ENCODE peak calls at places on chromosomes 13 and 19, in seven cellular contexts. One of them, this sample, is unnamed.

GRCh38 chr19:2478324-2478755 is 2.4 kb downstream of the GADD45B start:
- DNase-seq in IMR-90: peak; percentile 64
- DNase-seq in neuronal stem cell: no peak
- DNase-seq in heart left ventricle: peak; percentile 73
- DNase-seq in psoas muscle: peak; percentile 77
- DNase-seq in right lobe of liver: peak; percentile 89
- DNase-seq in Peyer's patch: peak; percentile 76
- DNase-seq in this sample: peak; percentile 73

GRCh38 chr19:42273407-42274064 is 4.5 kb downstream of the CIC start:
- DNase-seq in IMR-90: no peak
- DNase-seq in neuronal stem cell: no peak
- DNase-seq in heart left ventricle: no peak
- DNase-seq in psoas muscle: no peak
- DNase-seq in right lobe of liver: no peak
- DNase-seq in Peyer's patch: peak; percentile 34
- DNase-seq in this sample: no peak

GRCh38 chr19:14758816-14759215 is 19.5 kb downstream of the ADGRE2 start:
- DNase-seq in IMR-90: no peak
- DNase-seq in neuronal stem cell: no peak
- DNase-seq in heart left ventricle: no peak
- DNase-seq in psoas muscle: no peak
- DNase-seq in right lobe of liver: peak; percentile 11
- DNase-seq in Peyer's patch: no peak
- DNase-seq in this sample: no peak

GRCh38 chr19:42349378-42350107 is 24.1 kb downstream of the MEGF8 start:
- DNase-seq in IMR-90: no peak
- DNase-seq in neuronal stem cell: no peak
- DNase-seq in heart left ventricle: peak; percentile 57
- DNase-seq in psoas muscle: no peak
- DNase-seq in right lobe of liver: no peak
- DNase-seq in Peyer's patch: no peak
- DNase-seq in this sample: no peak

GRCh38 chr19:24140099-24140498 is 53.1 kb downstream of the ZNF254 start:
- DNase-seq in IMR-90: peak; percentile 96
- DNase-seq in neuronal stem cell: no peak
- DNase-seq in heart left ventricle: no peak
- DNase-seq in psoas muscle: no peak
- DNase-seq in right lobe of liver: no peak
- DNase-seq in Peyer's patch: no peak
- DNase-seq in this sample: no peak

GRCh38 chr13:48233886-48234488 is 981 bp downstream of the ITM2B start:
- DNase-seq in IMR-90: peak; percentile 61
- DNase-seq in neuronal stem cell: no peak
- DNase-seq in heart left ventricle: no peak
- DNase-seq in psoas muscle: no peak
- DNase-seq in right lobe of liver: no peak
- DNase-seq in Peyer's patch: no peak
- DNase-seq in this sample: no peak

GRCh38 chr13:70568571-70568970 is 460.3 kb upstream of the KLHL1 start:
- DNase-seq in IMR-90: peak; percentile 26
- DNase-seq in neuronal stem cell: peak; percentile 20
- DNase-seq in heart left ventricle: no peak
- DNase-seq in psoas muscle: no peak
- DNase-seq in right lobe of liver: no peak
- DNase-seq in Peyer's patch: no peak
- DNase-seq in this sample: no peak

GRCh38 chr19:1019980-1020867 is 699 bp downstream of the TMEM259 start:
- DNase-seq in IMR-90: no peak
- DNase-seq in neuronal stem cell: no peak
- DNase-seq in heart left ventricle: peak; percentile 79
- DNase-seq in psoas muscle: no peak
- DNase-seq in right lobe of liver: peak; percentile 82
- DNase-seq in Peyer's patch: peak; percentile 64
- DNase-seq in this sample: no peak

GRCh38 chr19:16062789-16063188 is 13.5 kb upstream of the TPM4 start:
- DNase-seq in IMR-90: no peak
- DNase-seq in neuronal stem cell: no peak
- DNase-seq in heart left ventricle: peak; percentile 75
- DNase-seq in psoas muscle: peak; percentile 39
- DNase-seq in right lobe of liver: no peak
- DNase-seq in Peyer's patch: peak; percentile 76
- DNase-seq in this sample: no peak

GRCh38 chr13:98564204-98564603 is 12.7 kb downstream of the STK24 start:
- DNase-seq in IMR-90: no peak
- DNase-seq in neuronal stem cell: no peak
- DNase-seq in heart left ventricle: no peak
- DNase-seq in psoas muscle: no peak
- DNase-seq in right lobe of liver: no peak
- DNase-seq in Peyer's patch: no peak
- DNase-seq in this sample: no peak

GRCh38 chr19:16091546-16092475 is 15.5 kb downstream of the TPM4 start:
- DNase-seq in IMR-90: no peak
- DNase-seq in neuronal stem cell: no peak
- DNase-seq in heart left ventricle: no peak
- DNase-seq in psoas muscle: no peak
- DNase-seq in right lobe of liver: no peak
- DNase-seq in Peyer's patch: no peak
- DNase-seq in this sample: no peak

GRCh38 chr13:46392967-46393366 is 5.9 kb upstream of the RUBCNL start:
- DNase-seq in IMR-90: no peak
- DNase-seq in neuronal stem cell: no peak
- DNase-seq in heart left ventricle: no peak
- DNase-seq in psoas muscle: no peak
- DNase-seq in right lobe of liver: no peak
- DNase-seq in Peyer's patch: no peak
- DNase-seq in this sample: no peak

GRCh38 chr19:40413291-40413994 is at the start of gene PRX:
- DNase-seq in IMR-90: no peak
- DNase-seq in neuronal stem cell: no peak
- DNase-seq in heart left ventricle: no peak
- DNase-seq in psoas muscle: no peak
- DNase-seq in right lobe of liver: no peak
- DNase-seq in Peyer's patch: no peak
- DNase-seq in this sample: no peak

GRCh38 chr13:99339736-99340392 is 32.7 kb upstream of the GPR183 start:
- DNase-seq in IMR-90: peak; percentile 72
- DNase-seq in neuronal stem cell: no peak
- DNase-seq in heart left ventricle: no peak
- DNase-seq in psoas muscle: no peak
- DNase-seq in right lobe of liver: no peak
- DNase-seq in Peyer's patch: no peak
- DNase-seq in this sample: no peak

GRCh38 chr19:12521996-12522395 is 29.3 kb downstream of the ZNF564 start:
- DNase-seq in IMR-90: no peak
- DNase-seq in neuronal stem cell: no peak
- DNase-seq in heart left ventricle: no peak
- DNase-seq in psoas muscle: no peak
- DNase-seq in right lobe of liver: no peak
- DNase-seq in Peyer's patch: no peak
- DNase-seq in this sample: no peak

GRCh38 chr13:90622547-90622946 is 724.9 kb upstream of the MIR17HG start:
- DNase-seq in IMR-90: no peak
- DNase-seq in neuronal stem cell: no peak
- DNase-seq in heart left ventricle: no peak
- DNase-seq in psoas muscle: no peak
- DNase-seq in right lobe of liver: no peak
- DNase-seq in Peyer's patch: no peak
- DNase-seq in this sample: no peak

GRCh38 chr19:2235396-2236284 is 489 bp downstream of the PLEKHJ1 start:
- DNase-seq in IMR-90: no peak
- DNase-seq in neuronal stem cell: no peak
- DNase-seq in heart left ventricle: no peak
- DNase-seq in psoas muscle: no peak
- DNase-seq in right lobe of liver: no peak
- DNase-seq in Peyer's patch: peak; percentile 92
- DNase-seq in this sample: peak; percentile 62

GRCh38 chr19:11176466-11177193 is 20.7 kb downstream of the KANK2 start:
- DNase-seq in IMR-90: no peak
- DNase-seq in neuronal stem cell: no peak
- DNase-seq in heart left ventricle: no peak
- DNase-seq in psoas muscle: no peak
- DNase-seq in right lobe of liver: no peak
- DNase-seq in Peyer's patch: no peak
- DNase-seq in this sample: no peak

GRCh38 chr13:85536706-85537105 is 262.5 kb downstream of the SLITRK6 start:
- DNase-seq in IMR-90: peak; percentile 64
- DNase-seq in neuronal stem cell: no peak
- DNase-seq in heart left ventricle: no peak
- DNase-seq in psoas muscle: no peak
- DNase-seq in right lobe of liver: no peak
- DNase-seq in Peyer's patch: no peak
- DNase-seq in this sample: no peak

GRCh38 chr13:19618925-19619324 is 14.5 kb upstream of the MPHOSPH8 start:
- DNase-seq in IMR-90: peak; percentile 37
- DNase-seq in neuronal stem cell: no peak
- DNase-seq in heart left ventricle: no peak
- DNase-seq in psoas muscle: no peak
- DNase-seq in right lobe of liver: peak; percentile 71
- DNase-seq in Peyer's patch: no peak
- DNase-seq in this sample: no peak

GRCh38 chr13:91014696-91015095 is 332.8 kb upstream of the MIR17HG start:
- DNase-seq in IMR-90: no peak
- DNase-seq in neuronal stem cell: no peak
- DNase-seq in heart left ventricle: no peak
- DNase-seq in psoas muscle: no peak
- DNase-seq in right lobe of liver: no peak
- DNase-seq in Peyer's patch: no peak
- DNase-seq in this sample: no peak

GRCh38 chr13:38914070-38914469 is 76.6 kb downstream of the STOML3 start:
- DNase-seq in IMR-90: no peak
- DNase-seq in neuronal stem cell: no peak
- DNase-seq in heart left ventricle: no peak
- DNase-seq in psoas muscle: no peak
- DNase-seq in right lobe of liver: no peak
- DNase-seq in Peyer's patch: no peak
- DNase-seq in this sample: no peak

GRCh38 chr19:49431330-49431749 is 6.2 kb downstream of the GFY start:
- DNase-seq in IMR-90: no peak
- DNase-seq in neuronal stem cell: no peak
- DNase-seq in heart left ventricle: no peak
- DNase-seq in psoas muscle: no peak
- DNase-seq in right lobe of liver: no peak
- DNase-seq in Peyer's patch: no peak
- DNase-seq in this sample: no peak

GRCh38 chr13:76043882-76044281 is 407.8 kb downstream of the LMO7 start:
- DNase-seq in IMR-90: no peak
- DNase-seq in neuronal stem cell: peak; percentile 14
- DNase-seq in heart left ventricle: no peak
- DNase-seq in psoas muscle: no peak
- DNase-seq in right lobe of liver: no peak
- DNase-seq in Peyer's patch: no peak
- DNase-seq in this sample: no peak

DNA sequence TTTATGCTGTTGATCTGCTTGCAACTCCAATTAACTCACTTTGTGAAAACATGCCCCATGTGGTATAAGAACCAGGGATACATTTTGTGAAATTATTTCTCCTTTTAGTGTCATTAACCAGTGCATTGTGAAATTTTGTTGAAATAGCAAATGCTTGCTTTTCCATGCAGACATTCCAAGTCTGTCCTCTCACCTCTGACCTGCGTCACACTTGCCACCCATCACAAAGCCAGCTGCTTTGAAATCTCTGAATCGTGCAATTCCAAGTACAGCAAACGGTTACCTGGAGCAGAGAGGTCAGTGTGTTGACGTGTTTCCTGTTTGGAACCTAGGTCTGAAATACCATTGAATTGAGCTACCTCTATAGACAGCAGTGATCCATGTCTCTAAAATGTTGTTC is 4.9 kb upstream of the SLC25A15 start:
- DNase-seq in IMR-90: no peak
- DNase-seq in neuronal stem cell: no peak
- DNase-seq in heart left ventricle: no peak
- DNase-seq in psoas muscle: no peak
- DNase-seq in right lobe of liver: peak; percentile 80
- DNase-seq in Peyer's patch: no peak
- DNase-seq in this sample: no peak
- H3K4me3 ChIP-seq in IMR-90: no peak overlapping the region
- H3K4me3 ChIP-seq in neuronal stem cell: no peak overlapping the region
- H3K4me3 ChIP-seq in heart left ventricle: no peak overlapping the region
- H3K4me3 ChIP-seq in psoas muscle: no peak overlapping the region
- H3K4me3 ChIP-seq in right lobe of liver: no peak overlapping the region
- H3K4me3 ChIP-seq in Peyer's patch: no peak overlapping the region
- H3K4me3 ChIP-seq in this sample: no peak overlapping the region

GRCh38 chr13:93819331-93819730 is 592.7 kb downstream of the GPC6 start:
- DNase-seq in IMR-90: no peak
- DNase-seq in neuronal stem cell: no peak
- DNase-seq in heart left ventricle: no peak
- DNase-seq in psoas muscle: no peak
- DNase-seq in right lobe of liver: no peak
- DNase-seq in Peyer's patch: no peak
- DNase-seq in this sample: no peak
- H3K4me1 ChIP-seq in IMR-90: no peaks in the 10 kb centered on the region
- H3K4me1 ChIP-seq in neuronal stem cell: no peaks in the 10 kb centered on the region
- H3K4me1 ChIP-seq in heart left ventricle: no peaks in the 10 kb centered on the region
- H3K4me1 ChIP-seq in psoas muscle: no peaks in the 10 kb centered on the region
- H3K4me1 ChIP-seq in right lobe of liver: no peaks in the 10 kb centered on the region
- H3K4me1 ChIP-seq in Peyer's patch: no peaks in the 10 kb centered on the region
- H3K4me1 ChIP-seq in this sample: no peaks in the 10 kb centered on the region

GRCh38 chr13:113724016-113724758 is 34.8 kb upstream of the TMEM255B start:
- DNase-seq in IMR-90: no peak
- DNase-seq in neuronal stem cell: no peak
- DNase-seq in heart left ventricle: peak; percentile 57
- DNase-seq in psoas muscle: no peak
- DNase-seq in right lobe of liver: peak; percentile 50
- DNase-seq in Peyer's patch: no peak
- DNase-seq in this sample: no peak
- H3K4me3 ChIP-seq in IMR-90: no peak overlapping the region
- H3K4me3 ChIP-seq in neuronal stem cell: peak overlapping the region; percentile 52
- H3K4me3 ChIP-seq in heart left ventricle: no peak overlapping the region
- H3K4me3 ChIP-seq in psoas muscle: peak overlapping the region; percentile 67
- H3K4me3 ChIP-seq in right lobe of liver: no peak overlapping the region
- H3K4me3 ChIP-seq in Peyer's patch: peak overlapping the region; percentile 51
- H3K4me3 ChIP-seq in this sample: no peak overlapping the region

DNA sequence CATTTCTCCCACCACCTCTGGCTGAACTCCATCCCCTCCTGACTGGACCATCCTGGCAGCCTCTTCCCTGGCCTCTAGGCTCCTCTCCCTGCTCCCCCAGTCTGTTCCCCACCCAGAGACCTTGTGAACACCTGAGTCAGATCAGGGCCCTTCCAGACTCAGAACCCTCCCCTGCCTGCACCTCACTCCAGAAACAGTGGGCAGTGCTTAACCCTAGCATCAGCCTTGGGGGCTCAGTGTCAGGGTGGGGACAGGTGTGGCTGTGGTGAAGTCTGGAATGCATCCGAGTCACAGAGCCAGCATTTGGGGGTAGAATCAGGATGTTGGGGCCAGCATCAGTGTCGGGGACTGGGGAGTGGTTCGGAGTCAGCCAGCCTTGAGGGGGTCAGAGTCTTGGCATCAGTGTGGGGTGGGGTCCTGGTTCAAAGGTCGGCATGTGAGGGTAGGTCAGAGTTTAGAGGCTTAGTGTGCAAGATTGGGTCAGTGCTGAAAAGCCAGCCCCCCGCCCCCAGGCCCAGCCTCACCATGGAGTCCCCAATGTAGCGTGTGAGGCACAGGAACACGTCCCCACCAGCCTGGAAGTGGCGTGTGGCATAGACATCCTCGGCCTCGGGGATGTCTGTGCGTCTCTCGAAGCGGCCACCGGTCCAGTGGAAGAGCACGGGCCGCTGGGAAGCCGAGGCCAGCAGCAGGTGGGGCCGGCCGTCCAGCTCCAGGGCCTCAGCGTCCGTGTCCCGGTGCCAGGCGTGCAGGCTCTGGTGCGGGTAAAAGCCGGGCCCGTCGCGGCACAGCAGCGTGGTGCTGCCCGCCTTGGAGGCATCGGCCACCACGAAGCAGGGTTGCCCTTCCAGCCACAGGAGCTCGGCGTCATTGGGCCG is 8.9 kb downstream of the LGI4 start:
- DNase-seq in IMR-90: no peak
- DNase-seq in neuronal stem cell: no peak
- DNase-seq in heart left ventricle: no peak
- DNase-seq in psoas muscle: no peak
- DNase-seq in right lobe of liver: no peak
- DNase-seq in Peyer's patch: peak; percentile 55
- DNase-seq in this sample: no peak
- H3K4me1 ChIP-seq in IMR-90: peaks cover 2% of the 10 kb centered on the region
- H3K4me1 ChIP-seq in neuronal stem cell: peaks cover 5% of the 10 kb centered on the region
- H3K4me1 ChIP-seq in heart left ventricle: no peaks in the 10 kb centered on the region
- H3K4me1 ChIP-seq in psoas muscle: peaks cover 28% of the 10 kb centered on the region
- H3K4me1 ChIP-seq in right lobe of liver: no peaks in the 10 kb centered on the region
- H3K4me1 ChIP-seq in Peyer's patch: peaks cover 5% of the 10 kb centered on the region
- H3K4me1 ChIP-seq in this sample: peaks cover 9% of the 10 kb centered on the region